ENCODE peak calls at places on chromosomes 16 and 17, in four cellular contexts. R is CD4-positive, alpha-beta T cell; Q is left lung; O is upper lobe of left lung. W is an unnamed sample.

GRCh38 chr16:74991268-74991592 is 6.3 kb upstream of the WDR59 start:
- DNase-seq in R (no peak), Q (no peak), O (no peak), W (no peak)

GRCh38 chr16:86321491-86321890 is 188.8 kb upstream of the FOXF1 start:
- DNase-seq in R (no peak), Q (no peak), O (no peak), W (no peak)

GRCh38 chr17:60325730-60326524 is 66.0 kb downstream of the USP32 start:
- DNase-seq in R (no peak), Q (peak; percentile 42), O (no peak), W (no peak)

GRCh38 chr17:58391302-58391984 is 25.9 kb downstream of the RNF43 start:
- DNase-seq in R (no peak), Q (peak; percentile 81), O (no peak), W (no peak)

GRCh38 chr17:34121311-34121710 is 133.8 kb upstream of the CCL2 start:
- DNase-seq in R (no peak), Q (no peak), O (no peak), W (no peak)

GRCh38 chr16:73230651-73231050 is 182.7 kb upstream of the ZFHX3 start:
- DNase-seq in R (no peak), Q (no peak), O (no peak), W (no peak)

GRCh38 chr17:64348666-64349065 is 42.0 kb downstream of the PECAM1 start:
- DNase-seq in R (no peak), Q (no peak), O (no peak), W (no peak)

GRCh38 chr17:38710985-38711384 is 5.9 kb downstream of the MLLT6 start:
- DNase-seq in R (no peak), Q (no peak), O (no peak), W (no peak)

GRCh38 chr17:45413498-45413923 is 19.2 kb downstream of the ARHGAP27 start:
- DNase-seq in R (no peak), Q (peak; percentile 83), O (peak; percentile 54), W (no peak)

GRCh38 chr16:56606071-56606687 is 2.2 kb upstream of the MT2A start:
- DNase-seq in R (no peak), Q (no peak), O (no peak), W (no peak)

GRCh38 chr17:2736956-2737355 is 12.5 kb downstream of the CCDC92B start:
- DNase-seq in R (no peak), Q (no peak), O (no peak), W (no peak)

GRCh38 chr16:87951550-87952538 is 610 bp downstream of the BANP start:
- DNase-seq in R (no peak), Q (no peak), O (no peak), W (no peak)

GRCh38 chr16:11053916-11054460 is 109.6 kb downstream of the CLEC16A start:
- DNase-seq in R (no peak), Q (no peak), O (no peak), W (no peak)

GRCh38 chr16:2297506-2297860 is 29.6 kb upstream of the RNPS1 start:
- DNase-seq in R (no peak), Q (no peak), O (peak; percentile 74), W (no peak)

GRCh38 chr16:24372824-24373223 is 116.7 kb downstream of the CACNG3 start:
- DNase-seq in R (no peak), Q (no peak), O (no peak), W (no peak)

GRCh38 chr16:14219983-14220382 is 148.9 kb downstream of the MRTFB start:
- DNase-seq in R (no peak), Q (no peak), O (no peak), W (no peak)

GRCh38 chr17:78661092-78661770 is 84.0 kb upstream of the DNAH17 start:
- DNase-seq in R (no peak), Q (peak; percentile 17), O (no peak), W (no peak)

GRCh38 chr16:79137528-79137927 is 463.0 kb downstream of the MAF start:
- DNase-seq in R (no peak), Q (no peak), O (no peak), W (no peak)

GRCh38 chr17:31388770-31389672 is 2.5 kb upstream of the RAB11FIP4 start:
- DNase-seq in R (peak; percentile 13), Q (no peak), O (peak; percentile 71), W (peak; percentile 46)

GRCh38 chr16:19583665-19584300 is 28.3 kb downstream of the VPS35L start:
- DNase-seq in R (no peak), Q (no peak), O (no peak), W (no peak)

GRCh38 chr16:51151951-51152663 is 1.0 kb upstream of the SALL1 start:
- DNase-seq in R (no peak), Q (no peak), O (peak; percentile 72), W (no peak)

GRCh38 chr17:44269118-44269794 is 1.3 kb upstream of the SLC4A1 start:
- DNase-seq in R (no peak), Q (no peak), O (no peak), W (no peak)

GRCh38 chr16:5374184-5374583 is 276.6 kb upstream of the EEF2KMT start:
- DNase-seq in R (no peak), Q (no peak), O (no peak), W (no peak)

GRCh38 chr16:381788-382717 is at the start of gene PGAP6:
- DNase-seq in R (peak; percentile 61), Q (no peak), O (peak; percentile 94), W (peak; percentile 73)

GRCh38 chr16:81553080-81553813 is 108.6 kb downstream of the CMIP start:
- DNase-seq in R (no peak), Q (no peak), O (no peak), W (no peak)

DNA sequence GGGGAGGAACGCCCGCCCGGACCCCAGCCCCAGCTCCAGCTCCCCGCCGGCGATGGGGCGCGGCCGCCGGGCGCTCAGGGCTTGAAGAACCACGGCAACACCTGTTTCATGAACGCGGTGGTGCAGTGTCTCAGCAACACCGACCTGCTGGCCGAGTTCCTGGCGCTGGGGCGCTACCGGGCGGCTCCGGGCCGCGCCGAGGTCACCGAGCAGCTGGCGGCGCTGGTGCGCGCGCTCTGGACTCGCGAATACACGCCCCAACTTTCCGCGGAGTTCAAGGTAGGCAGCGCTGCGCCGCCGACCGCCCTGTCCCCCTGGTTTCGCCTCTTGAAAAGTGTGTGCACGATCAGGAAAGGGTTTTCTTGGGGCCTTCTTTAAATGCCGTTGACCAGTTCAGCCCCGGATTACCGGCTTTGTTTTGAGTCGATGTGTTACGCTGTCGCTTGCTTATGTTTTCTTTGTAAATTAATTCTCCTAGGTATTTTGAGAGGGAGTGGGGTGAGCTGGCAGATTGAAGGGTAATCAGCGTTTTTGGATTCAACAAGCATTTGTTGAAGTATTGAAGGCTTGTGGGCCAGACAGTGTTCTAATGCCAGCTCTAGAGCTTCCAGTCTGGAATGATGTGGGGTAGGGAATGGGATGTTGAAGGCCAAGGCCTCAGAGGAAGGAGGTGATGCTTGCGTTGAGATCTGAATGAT is 690 bp downstream of the USP43 start:
- DNase-seq in R (no peak), Q (peak; percentile 70), O (peak; percentile 93), W (peak; percentile 19)
- TF ChIP-seq CTCF in R (no peak), Q (no peak), O (no peak), W (no peak)

DNA sequence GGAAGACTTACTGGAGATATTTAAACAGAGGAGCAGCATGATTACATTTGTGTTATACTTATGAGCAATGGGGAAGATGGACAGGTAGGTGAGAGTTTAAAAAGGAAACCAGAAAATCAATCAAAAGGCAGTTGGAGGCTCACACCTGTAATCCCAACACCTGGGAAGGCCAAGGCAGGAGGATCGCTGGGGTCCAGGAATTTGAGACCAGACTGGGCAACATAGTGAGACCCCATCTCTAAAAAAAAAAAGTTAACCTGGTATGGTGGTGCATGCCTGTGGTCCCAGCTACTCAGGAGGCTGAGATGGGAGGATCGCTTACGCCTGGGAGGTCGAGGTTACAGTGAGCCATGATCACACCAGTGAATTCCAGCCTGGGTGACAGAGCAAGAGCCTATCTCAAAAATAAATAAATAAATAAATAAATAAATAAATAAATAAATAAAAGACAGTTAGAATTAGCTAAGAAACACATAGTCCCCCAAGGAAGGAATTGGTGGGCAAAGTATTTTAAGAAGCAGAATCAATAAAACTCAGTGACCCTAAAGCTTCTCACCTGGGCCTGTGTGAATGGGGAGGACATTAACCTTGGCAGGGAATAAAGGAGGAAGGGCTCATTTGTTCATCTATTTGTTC is 32.3 kb upstream of the TOB1 start:
- DNase-seq in R (no peak), Q (no peak), O (no peak), W (no peak)
- TF ChIP-seq CTCF in R (no peak), Q (no peak), O (no peak), W (no peak)

GRCh38 chr17:11986179-11986938 is 10.9 kb downstream of the ZNF18 start:
- DNase-seq in R (no peak), Q (no peak), O (no peak), W (no peak)

GRCh38 chr17:11981862-11982261 is 15.4 kb downstream of the ZNF18 start:
- DNase-seq in R (no peak), Q (no peak), O (no peak), W (no peak)

GRCh38 chr17:11979795-11980194 is 17.5 kb downstream of the ZNF18 start:
- DNase-seq in R (no peak), Q (no peak), O (no peak), W (no peak)

DNA sequence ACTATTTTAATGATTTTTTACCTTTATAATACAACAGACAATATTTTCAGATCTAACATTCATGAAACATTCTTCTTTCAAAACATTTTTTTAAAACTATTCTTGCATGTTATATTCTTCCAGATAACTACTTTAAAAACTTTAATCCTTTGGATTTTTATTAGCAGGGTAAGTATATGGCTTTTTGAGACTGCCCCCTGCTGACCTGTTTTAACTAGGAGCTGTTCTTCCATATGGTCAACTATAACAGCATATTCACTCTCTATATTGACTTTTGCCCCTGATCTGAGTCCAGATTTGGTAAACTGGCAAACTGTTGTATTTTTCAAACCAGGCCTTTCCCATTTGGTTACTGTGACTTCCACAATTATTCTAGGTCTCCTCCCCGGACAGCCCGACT is 16.5 kb downstream of the ZNF18 start:
- DNase-seq in R (no peak), Q (no peak), O (no peak), W (no peak)
- TF ChIP-seq CTCF in R (no peak), Q (no peak), O (no peak), W (no peak)

GRCh38 chr16:47958726-47959125 is 197.1 kb downstream of the ABCC12 start:
- DNase-seq in R (no peak), Q (no peak), O (no peak), W (no peak)
- TF ChIP-seq CTCF in R (no peak), Q (no peak), O (no peak), W (no peak)

W was measured in activated B cell treated with CpG ODN at 0.5 μM for 24 hours.